ENCODE peak calls at places on chromosome 4, in ten cellular contexts. N, X, G, S, T, J, Y, Q, O and K are unnamed samples.

GRCh38 chr4:167897116-167897515 is 195.2 kb upstream of the ANXA10 start:
- DNase-seq in S (no peak), T (no peak), Q (no peak), N (no peak), Y (no peak), J (no peak), G (no peak), O (no peak), X (no peak), K (no peak)

GRCh38 chr4:71189471-71189870 is 149.3 kb upstream of the SLC4A4 start:
- DNase-seq in Y (no peak), N (no peak), J (no peak), Q (no peak), X (no peak), O (no peak), S (no peak), G (no peak), T (no peak), K (no peak)

GRCh38 chr4:74997942-74998341 is 65.0 kb downstream of the PARM1 start:
- DNase-seq in X (no peak), S (no peak), N (no peak), G (no peak), J (no peak), Q (no peak), O (no peak), Y (no peak), T (no peak), K (no peak)

GRCh38 chr4:186752310-186752709 is 28.7 kb upstream of the FAT1 start:
- DNase-seq in X (no peak), Q (no peak), T (no peak), O (no peak), S (no peak), Y (no peak), G (no peak), J (no peak), N (no peak), K (no peak)

GRCh38 chr4:162732871-162733270 is 433.8 kb downstream of the NAF1 start:
- DNase-seq in O (no peak), S (no peak), J (no peak), T (no peak), X (no peak), Q (no peak), G (no peak), N (no peak), Y (no peak), K (no peak)

GRCh38 chr4:75512336-75513211 is 1.6 kb downstream of the RCHY1 start:
- DNase-seq in Y (no peak), G (no peak), Q (no peak), S (no peak), N (no peak), J (no peak), X (no peak), T (no peak), O (no peak), K (no peak)

GRCh38 chr4:6277935-6278800 is 8.5 kb downstream of the WFS1 start:
- DNase-seq in N (no peak), X (no peak), T (no peak), O (no peak), S (no peak), Q (no peak), Y (no peak), G (no peak), J (no peak), K (no peak)

GRCh38 chr4:157225096-157225495 is 4.6 kb downstream of the GRIA2 start:
- DNase-seq in G (no peak), Y (no peak), T (no peak), N (no peak), J (no peak), Q (no peak), O (no peak), X (no peak), S (no peak), K (no peak)

GRCh38 chr4:76634239-76634638 is 199.2 kb downstream of the SHROOM3 start:
- DNase-seq in S (no peak), Y (no peak), N (no peak), X (no peak), Q (no peak), T (no peak), O (no peak), J (no peak), G (no peak), K (no peak)

GRCh38 chr4:52421811-52422213 is 237.3 kb downstream of the USP46 start:
- DNase-seq in T (no peak), S (no peak), N (no peak), G (no peak), Y (no peak), Q (no peak), J (no peak), X (no peak), O (no peak), K (no peak)

GRCh38 chr4:42397256-42397634 is at the start of gene SHISA3:
- DNase-seq in X (peak; percentile 46), G (peak; percentile 37), N (no peak), J (peak; percentile 4), S (peak; percentile 52), T (no peak), O (peak; percentile 75), Q (peak; percentile 56), Y (peak; percentile 45), K (no peak)

GRCh38 chr4:181656748-181657147 is 586.5 kb upstream of the TENM3 start:
- DNase-seq in Y (no peak), X (no peak), N (no peak), G (no peak), Q (no peak), T (no peak), S (no peak), J (no peak), O (no peak), K (no peak)

GRCh38 chr4:6591781-6592180 is 16.8 kb downstream of the MAN2B2 start:
- DNase-seq in G (no peak), O (no peak), Q (no peak), J (no peak), T (no peak), Y (no peak), N (no peak), X (no peak), S (no peak), K (no peak)

GRCh38 chr4:154739111-154739510 is 4.7 kb upstream of the LRAT start:
- DNase-seq in S (no peak), G (no peak), T (no peak), N (no peak), Q (no peak), J (no peak), X (no peak), O (no peak), Y (no peak), K (no peak)

DNA sequence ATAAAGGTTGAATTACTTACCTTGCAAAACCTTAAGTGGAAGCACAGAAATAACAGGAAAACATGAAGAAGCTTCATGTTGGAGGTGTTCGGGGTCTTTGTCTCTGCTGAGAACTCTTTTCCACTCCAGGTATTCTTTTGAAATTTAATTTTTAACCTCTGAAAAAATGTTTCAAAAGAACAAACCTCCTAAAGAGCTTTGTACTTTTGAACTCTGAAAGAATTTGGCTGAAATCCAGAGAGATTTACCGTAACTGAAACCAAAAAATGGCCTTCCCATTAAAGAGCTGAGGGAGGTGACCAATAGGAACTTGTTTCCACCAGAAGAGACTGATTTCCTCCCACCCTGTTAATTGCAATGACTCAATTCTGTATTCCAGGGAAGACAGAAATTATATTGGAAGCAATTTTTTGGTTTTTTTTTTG is at the start of gene CFI:
- DNase-seq in O (no peak), S (no peak), Y (no peak), T (no peak), N (no peak), X (no peak), J (no peak), Q (no peak), G (no peak), K (no peak)
- H3K4me3 ChIP-seq in O (no peak within 1 kb of the TSS), S (peak within 1 kb of the TSS; percentile 15), Y (peak within 1 kb of the TSS; percentile 59), T (no peak within 1 kb of the TSS), N (no peak within 1 kb of the TSS), X (peak within 1 kb of the TSS; percentile 56), J (no peak within 1 kb of the TSS), Q (peak within 1 kb of the TSS; percentile 61), G (peak within 1 kb of the TSS; percentile 54), K (peak within 1 kb of the TSS; percentile 39)

GRCh38 chr4:171516694-171517093 is 296.5 kb upstream of the GALNTL6 start:
- DNase-seq in Q (no peak), X (no peak), Y (no peak), T (no peak), J (no peak), G (no peak), O (no peak), N (no peak), S (no peak), K (no peak)
- TF ChIP-seq CTCF in Q (no peak), X (no peak), Y (no peak), T (no peak), J (no peak), G (no peak), O (no peak), N (no peak), S (no peak), K (no peak)

DNA sequence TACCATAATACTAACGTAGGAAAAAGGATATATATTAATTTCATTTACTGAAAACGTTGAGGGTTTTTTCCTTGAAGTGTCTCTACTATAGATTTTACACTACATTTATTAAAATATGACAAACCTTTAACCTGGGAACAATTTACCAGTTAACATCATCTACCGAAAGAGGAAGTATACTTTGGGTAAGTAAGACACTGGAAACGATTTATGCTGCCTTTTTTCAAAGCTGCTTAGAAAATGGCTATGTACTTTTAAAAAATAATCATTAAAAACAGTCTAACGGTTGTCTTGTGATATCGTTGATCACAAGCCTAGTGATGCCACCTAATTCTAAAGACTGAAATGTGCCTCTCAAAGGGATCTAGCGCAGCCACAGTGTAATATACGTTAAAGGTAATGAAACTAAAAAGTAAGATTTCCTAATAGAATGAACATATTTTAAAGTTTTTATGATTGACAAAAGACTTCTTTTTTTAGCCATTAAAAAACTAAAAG is 50.4 kb downstream of the STX18 start:
- DNase-seq in T (no peak), S (no peak), O (no peak), Y (no peak), Q (no peak), G (no peak), N (no peak), J (no peak), X (no peak), K (no peak)
- H3K27ac ChIP-seq in T (no peak overlapping the region), S (no peak overlapping the region), O (no peak overlapping the region), Y (no peak overlapping the region), Q (no peak overlapping the region), G (no peak overlapping the region), N (no peak overlapping the region), J (no peak overlapping the region), X (no peak overlapping the region), K (no peak overlapping the region)

DNA sequence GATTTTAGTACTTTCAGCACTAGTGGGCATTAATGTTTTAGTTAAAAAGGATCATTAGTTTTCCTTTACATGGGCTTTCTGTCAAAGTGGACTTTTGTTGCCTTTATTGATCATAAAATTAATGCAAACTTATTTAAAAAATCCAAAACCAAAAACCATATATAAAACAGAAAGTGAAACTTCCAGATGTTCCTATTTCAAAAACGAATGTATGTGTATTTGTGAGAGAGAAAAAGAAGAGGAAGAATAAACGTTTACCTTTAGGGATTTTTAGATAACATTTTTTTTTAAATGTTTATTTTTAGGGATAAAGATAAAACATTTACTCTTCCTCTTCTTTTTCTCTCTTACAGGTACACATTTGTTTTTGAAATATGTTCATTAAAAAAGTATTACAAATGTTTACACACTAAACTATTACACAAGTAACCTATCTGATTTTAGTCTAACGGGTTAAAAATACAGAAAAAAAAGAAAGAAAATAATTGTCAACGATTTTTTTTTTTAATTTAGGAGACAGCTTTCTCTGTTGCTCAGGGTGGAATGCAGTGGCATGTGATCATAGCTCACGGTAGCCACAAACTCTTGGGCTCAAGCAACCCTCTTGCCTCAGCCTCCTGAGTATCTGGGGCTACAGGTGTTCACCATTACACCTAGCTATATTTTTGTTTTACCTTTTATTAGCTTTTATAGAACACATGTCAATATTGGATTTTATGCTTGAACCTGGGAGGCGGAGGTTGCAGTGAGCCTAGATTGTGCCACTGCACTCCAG is 16.8 kb upstream of the COX18 start:
- DNase-seq in S (no peak), O (no peak), Y (no peak), Q (no peak), N (no peak), X (no peak), G (no peak), J (no peak), T (no peak), K (no peak)
- H3K4me3 ChIP-seq in S (no peak overlapping the region), O (no peak overlapping the region), Y (no peak overlapping the region), Q (peak overlapping the region; percentile 13), N (no peak overlapping the region), X (no peak overlapping the region), G (peak overlapping the region; percentile 0), J (no peak overlapping the region), T (no peak overlapping the region), K (no peak overlapping the region)